ENCODE peak calls at places on chromosome 4, in eight cellular contexts. O is HepG2, I is PC-9, F is choroid plexus epithelial cell, G is WERI-Rb-1, H is B cell, B is mesothelial cell of epicardium, A is left ventricle myocardium inferior. P is an unnamed sample.
A peak's percentile ranks its signal among the peaks of the same experiment; 100 is the strongest.

GRCh38 chr4:1512738-1513660 is 106.8 kb upstream of the NKX1-1 start:
- DNase-seq in O (peak; percentile 16), A (peak; percentile 30), B (peak; percentile 53), F (peak; percentile 39), G (peak; percentile 71), I (no peak), H (peak; percentile 58), P (peak; percentile 37)

GRCh38 chr4:175947117-175947722 is 118.4 kb upstream of the WDR17 start:
- DNase-seq in A (no peak), H (peak; percentile 31), F (peak; percentile 66), B (no peak), G (no peak), I (no peak), O (peak; percentile 6), P (no peak)

GRCh38 chr4:22345678-22346077 is 170.2 kb downstream of the ADGRA3 start:
- DNase-seq in A (no peak), O (no peak), H (no peak), F (no peak), G (no peak), I (no peak), B (no peak), P (no peak)

GRCh38 chr4:7240341-7240740 is 48.0 kb downstream of the SORCS2 start:
- DNase-seq in F (no peak), H (no peak), I (no peak), O (no peak), G (peak; percentile 83), A (no peak), B (no peak), P (no peak)

GRCh38 chr4:152956167-152956566 is 20.0 kb downstream of the FHDC1 start:
- DNase-seq in A (no peak), H (no peak), I (no peak), O (no peak), F (no peak), G (no peak), B (no peak), P (no peak)

GRCh38 chr4:45172636-45173035 is 446.3 kb upstream of the GNPDA2 start:
- DNase-seq in A (no peak), O (no peak), G (peak; percentile 24), H (no peak), I (no peak), F (no peak), B (no peak), P (no peak)

GRCh38 chr4:46839128-46839527 is 69.9 kb downstream of the COX7B2 start:
- DNase-seq in I (no peak), B (no peak), F (no peak), O (no peak), G (no peak), H (no peak), A (no peak), P (no peak)

GRCh38 chr4:158811216-158811540 is 42.4 kb downstream of the FNIP2 start:
- DNase-seq in A (no peak), F (no peak), G (no peak), I (no peak), H (no peak), O (no peak), B (no peak), P (no peak)

GRCh38 chr4:38670061-38670894 is 6.3 kb downstream of the KLF3 start:
- DNase-seq in I (no peak), A (no peak), B (no peak), O (no peak), G (no peak), H (no peak), F (no peak), P (no peak)

GRCh38 chr4:123649644-123650356 is 253.2 kb downstream of the SPRY1 start:
- DNase-seq in H (no peak), F (peak; percentile 89), B (no peak), I (no peak), G (peak; percentile 17), O (peak; percentile 92), A (no peak), P (no peak)

GRCh38 chr4:141346144-141346543 is 125.4 kb downstream of the ZNF330 start:
- DNase-seq in I (no peak), O (peak; percentile 13), A (no peak), H (peak; percentile 16), B (no peak), G (peak; percentile 19), F (peak; percentile 82), P (no peak)

GRCh38 chr4:15883611-15884243 is 54.8 kb downstream of the FGFBP1 start:
- DNase-seq in H (no peak), I (no peak), F (no peak), A (no peak), O (no peak), B (no peak), G (no peak), P (no peak)

GRCh38 chr4:75344915-75345314 is 169.3 kb downstream of the RCHY1 start:
- DNase-seq in F (peak; percentile 74), O (no peak), I (no peak), G (no peak), H (no peak), B (no peak), A (no peak), P (no peak)

GRCh38 chr4:126727461-126727860 is 905.3 kb upstream of the INTU start:
- DNase-seq in I (no peak), O (no peak), B (no peak), F (peak; percentile 65), G (no peak), A (no peak), H (no peak), P (no peak)

GRCh38 chr4:26372525-26373172 is 51.8 kb downstream of the RBPJ start:
- DNase-seq in H (peak; percentile 36), I (peak; percentile 60), F (peak; percentile 92), B (no peak), G (no peak), O (peak; percentile 90), A (no peak), P (no peak)

GRCh38 chr4:75726577-75726976 is 2.2 kb downstream of the USO1 start:
- DNase-seq in F (no peak), G (no peak), I (no peak), A (no peak), B (no peak), H (no peak), O (no peak), P (no peak)

GRCh38 chr4:20761382-20761781 is 61.1 kb downstream of the PACRGL start:
- DNase-seq in B (no peak), A (no peak), I (no peak), F (no peak), G (no peak), O (no peak), H (no peak), P (no peak)

GRCh38 chr4:17132226-17132625 is 233.8 kb upstream of the LDB2 start:
- DNase-seq in O (no peak), A (no peak), H (no peak), F (no peak), I (no peak), G (no peak), B (no peak), P (no peak)

GRCh38 chr4:122224348-122224747 is 72.2 kb downstream of the BLTP1 start:
- DNase-seq in G (peak; percentile 12), H (peak; percentile 6), A (no peak), O (no peak), I (no peak), B (no peak), F (peak; percentile 48), P (no peak)
- TF ChIP-seq CTCF in G (peak; percentile 27), H (peak; percentile 15), A (peak; percentile 40), O (peak; percentile 30), I (peak; percentile 36), B (no peak), F (peak; percentile 50), P (no peak)

GRCh38 chr4:24089831-24090531 is 200.1 kb upstream of the PPARGC1A start:
- DNase-seq in I (no peak), A (no peak), B (no peak), H (no peak), G (no peak), O (no peak), F (peak; percentile 49), P (no peak)
- TF ChIP-seq CTCF in I (no peak), A (no peak), B (no peak), H (no peak), G (no peak), O (no peak), F (peak; percentile 41), P (no peak)

DNA sequence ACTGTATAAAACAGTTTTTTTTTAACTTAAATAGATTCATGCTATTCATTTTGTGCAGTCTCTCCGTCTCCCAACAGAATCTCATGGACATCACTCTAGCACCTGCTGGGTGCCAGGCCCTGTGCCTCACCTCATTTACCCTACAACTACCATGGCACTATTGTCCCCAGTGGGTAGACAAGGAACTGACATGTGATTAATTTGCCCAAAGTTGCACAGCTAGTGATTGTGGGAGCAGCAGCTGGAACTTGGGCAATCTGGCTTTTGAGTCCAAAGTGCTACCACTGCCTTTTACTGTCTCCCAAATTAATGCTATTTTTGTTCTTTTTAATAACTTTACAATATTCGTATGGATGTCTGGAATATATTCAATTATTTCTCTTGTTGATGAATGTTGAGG is 11.2 kb upstream of the PGRMC2 start:
- DNase-seq in O (no peak), F (no peak), A (no peak), B (no peak), H (no peak), I (no peak), G (no peak), P (no peak)
- TF ChIP-seq CTCF in O (no peak), F (no peak), A (no peak), B (no peak), H (no peak), I (no peak), G (no peak), P (no peak)

GRCh38 chr4:167419468-167420133 is 185.3 kb upstream of the SPOCK3 start:
- DNase-seq in B (no peak), G (no peak), A (no peak), H (no peak), O (no peak), F (no peak), I (no peak), P (no peak)
- TF ChIP-seq CTCF in B (no peak), G (no peak), A (no peak), H (no peak), O (no peak), F (no peak), I (no peak), P (no peak)

DNA sequence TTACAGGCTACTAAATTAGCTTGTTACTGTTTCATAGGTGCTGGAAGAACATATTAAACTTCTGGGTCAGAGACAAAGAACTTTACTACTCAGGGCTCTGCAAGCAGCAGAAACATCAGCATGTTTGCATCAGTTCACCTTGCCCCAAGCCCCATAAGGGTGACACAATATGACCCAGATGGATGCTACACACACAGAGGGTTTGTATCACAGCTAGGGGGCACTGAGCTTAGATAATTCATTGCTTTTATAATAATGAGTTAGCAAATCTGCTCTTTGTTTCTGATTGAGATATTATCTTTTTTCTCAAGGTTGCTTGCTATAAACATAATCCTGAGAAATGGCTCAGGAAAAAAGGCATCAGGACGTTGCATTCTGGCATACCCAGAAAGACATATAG is 4.8 kb upstream of the SYNPO2 start:
- DNase-seq in H (no peak), A (no peak), O (no peak), I (no peak), F (peak; percentile 13), G (no peak), B (no peak), P (no peak)
- TF ChIP-seq CTCF in H (no peak), A (peak; percentile 36), O (no peak), I (no peak), F (peak; percentile 49), G (peak; percentile 20), B (no peak), P (no peak)

P was measured in natural killer cell.